ENCODE peak calls at places on chromosomes 11 and 22, in four cellular contexts. Y is breast epithelium, G is osteocyte, S is thoracic aorta. A is an unnamed sample.

GRCh38 chr11:125215951-125216350 is 51.4 kb downstream of the PKNOX2 start:
- DNase-seq in S (no peak), Y (no peak), G (no peak), A (no peak)

GRCh38 chr11:109015283-109015682 is 350.4 kb downstream of the DDX10 start:
- DNase-seq in S (no peak), G (no peak), Y (no peak), A (no peak)

GRCh38 chr11:127339376-127339775 is 338.8 kb upstream of the KIRREL3 start:
- DNase-seq in G (no peak), Y (no peak), S (no peak), A (no peak)

GRCh38 chr11:62854013-62854824 is 14.8 kb upstream of the WDR74 start:
- DNase-seq in S (no peak), Y (no peak), G (no peak), A (no peak)

GRCh38 chr11:63999349-64000025 is 13.2 kb downstream of the OTUB1 start:
- DNase-seq in Y (peak; percentile 80), S (peak; percentile 16), G (no peak), A (no peak)

GRCh38 chr22:23251445-23252093 is 71.3 kb downstream of the BCR start:
- DNase-seq in G (no peak), S (no peak), Y (no peak), A (no peak)

GRCh38 chr11:10694481-10695239 is 1.1 kb upstream of the IRAG1 start:
- DNase-seq in G (no peak), Y (no peak), S (no peak), A (no peak)

GRCh38 chr11:127056338-127056971 is 55.9 kb upstream of the KIRREL3 start:
- DNase-seq in S (no peak), G (no peak), Y (no peak), A (no peak)

GRCh38 chr22:49514656-49515055 is 313.0 kb downstream of the BRD1 start:
- DNase-seq in G (no peak), Y (no peak), S (no peak), A (no peak)

GRCh38 chr22:47196881-47197701 is 434.6 kb downstream of the TBC1D22A start:
- DNase-seq in Y (no peak), G (peak; percentile 83), S (no peak), A (no peak)

GRCh38 chr11:125073616-125074483 is 10.7 kb downstream of the SLC37A2 start:
- DNase-seq in S (no peak), G (no peak), Y (no peak), A (no peak)

GRCh38 chr11:130037058-130037457 is 32.6 kb upstream of the APLP2 start:
- DNase-seq in S (no peak), Y (no peak), G (peak; percentile 40), A (no peak)

GRCh38 chr11:126121316-126121715 is 58.6 kb upstream of the CDON start:
- DNase-seq in S (no peak), Y (no peak), G (no peak), A (no peak)

GRCh38 chr11:31643831-31644230 is 134.3 kb downstream of the ELP4 start:
- DNase-seq in G (no peak), Y (no peak), S (no peak), A (no peak)

GRCh38 chr11:31499576-31500178 is 9.7 kb downstream of the IMMP1L start:
- DNase-seq in Y (no peak), G (no peak), S (no peak), A (no peak)

GRCh38 chr11:22416462-22416861 is 78.3 kb downstream of the SLC17A6 start:
- DNase-seq in Y (no peak), S (no peak), G (no peak), A (no peak)

GRCh38 chr22:35663371-35663770 is 15.1 kb downstream of the APOL6 start:
- DNase-seq in S (no peak), G (no peak), Y (no peak), A (no peak)

GRCh38 chr11:45654242-45654641 is 11.2 kb downstream of the CHST1 start:
- DNase-seq in G (peak; percentile 48), Y (no peak), S (no peak), A (no peak)

GRCh38 chr11:26344647-26345046 is 12.7 kb downstream of the ANO3 start:
- DNase-seq in Y (no peak), S (no peak), G (no peak), A (no peak)

GRCh38 chr11:1881442-1882264 is 10.0 kb downstream of the PRR33 start:
- DNase-seq in Y (no peak), G (no peak), S (no peak), A (no peak)

GRCh38 chr22:30474683-30475424 is 3.0 kb upstream of the SEC14L3 start:
- DNase-seq in S (no peak), G (no peak), Y (peak; percentile 37), A (no peak)

GRCh38 chr11:81197396-81197795 is 1536.3 kb downstream of the FAM181B start:
- DNase-seq in Y (no peak), G (no peak), S (no peak), A (no peak)

GRCh38 chr11:2204361-2205213 is 33.0 kb upstream of the TH start:
- DNase-seq in Y (no peak), S (no peak), G (peak; percentile 77), A (no peak)

GRCh38 chr22:50118557-50119168 is 28.9 kb downstream of the MOV10L1 start:
- DNase-seq in S (no peak), Y (no peak), G (no peak), A (no peak)

GRCh38 chr11:118980191-118980881 is 8.8 kb downstream of the FOXR1 start:
- DNase-seq in S (no peak), G (no peak), Y (no peak), A (no peak)

GRCh38 chr11:108538502-108538901 is 40.3 kb upstream of the POGLUT3 start:
- DNase-seq in S (no peak), G (peak; percentile 10), Y (no peak), A (peak; percentile 26)

GRCh38 chr11:112637046-112637445 is 324.2 kb upstream of the NCAM1 start:
- DNase-seq in Y (no peak), S (no peak), G (peak; percentile 73), A (no peak)

DNA sequence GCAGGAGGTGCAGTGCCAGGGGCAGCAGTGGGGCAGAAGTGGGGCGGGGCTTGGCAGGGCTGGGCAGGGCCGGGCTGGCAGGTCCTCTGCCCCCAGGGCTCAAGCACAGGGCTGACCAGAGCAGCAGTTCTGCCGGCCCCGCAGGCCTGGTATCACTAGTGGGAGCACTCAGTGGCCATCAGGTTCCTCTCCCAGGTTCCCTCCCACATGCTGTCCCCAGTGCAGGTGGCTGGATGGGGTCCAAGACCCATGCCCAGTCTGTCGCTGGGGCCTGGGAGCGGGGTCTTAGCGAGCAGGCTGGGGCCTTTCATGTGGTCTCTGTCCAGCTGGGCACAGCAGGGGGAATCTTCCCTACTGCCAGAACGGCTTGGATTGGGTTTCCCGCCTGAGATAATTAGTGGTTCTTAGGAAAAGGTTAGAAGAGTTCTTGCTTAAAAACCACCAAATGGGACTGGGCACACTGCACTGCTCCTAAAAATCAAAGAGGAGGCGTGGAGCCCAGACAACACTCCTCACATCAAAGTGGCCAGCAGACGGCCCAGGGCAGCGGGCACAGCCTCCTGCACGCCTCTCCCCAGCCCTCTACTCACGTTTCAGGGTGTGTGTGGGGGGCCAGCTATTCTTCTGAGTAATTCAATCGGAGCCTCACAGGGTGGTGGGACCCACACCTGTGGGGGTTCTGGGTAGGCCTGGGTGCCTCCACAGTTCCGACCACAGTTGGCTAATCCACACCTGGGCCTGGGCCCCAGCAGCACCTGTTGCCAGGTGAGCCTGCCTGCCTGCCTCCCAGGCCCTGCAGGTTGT is 45.6 kb downstream of the TPCN2 start:
- DNase-seq in G (no peak), Y (no peak), S (no peak), A (no peak)
- TF ChIP-seq CTCF in G (no peak), Y (no peak), S (no peak), A (no peak)

GRCh38 chr11:128934926-128935325 is 7.7 kb downstream of the TP53AIP1 start:
- DNase-seq in S (no peak), G (no peak), Y (no peak), A (no peak)

GRCh38 chr11:128934351-128934750 is 8.3 kb downstream of the TP53AIP1 start:
- DNase-seq in G (no peak), Y (no peak), S (no peak), A (no peak)

GRCh38 chr11:128937480-128937879 is 5.2 kb downstream of the TP53AIP1 start:
- DNase-seq in S (no peak), Y (no peak), G (no peak), A (no peak)

GRCh38 chr11:128938156-128938885 is 4.3 kb downstream of the TP53AIP1 start:
- DNase-seq in G (no peak), S (no peak), Y (no peak), A (no peak)

GRCh38 chr11:128936546-128937275 is 6.0 kb downstream of the TP53AIP1 start:
- DNase-seq in G (no peak), Y (peak; percentile 47), S (no peak), A (no peak)
- TF ChIP-seq CTCF in G (no peak), Y (no peak), S (no peak), A (no peak)

DNA sequence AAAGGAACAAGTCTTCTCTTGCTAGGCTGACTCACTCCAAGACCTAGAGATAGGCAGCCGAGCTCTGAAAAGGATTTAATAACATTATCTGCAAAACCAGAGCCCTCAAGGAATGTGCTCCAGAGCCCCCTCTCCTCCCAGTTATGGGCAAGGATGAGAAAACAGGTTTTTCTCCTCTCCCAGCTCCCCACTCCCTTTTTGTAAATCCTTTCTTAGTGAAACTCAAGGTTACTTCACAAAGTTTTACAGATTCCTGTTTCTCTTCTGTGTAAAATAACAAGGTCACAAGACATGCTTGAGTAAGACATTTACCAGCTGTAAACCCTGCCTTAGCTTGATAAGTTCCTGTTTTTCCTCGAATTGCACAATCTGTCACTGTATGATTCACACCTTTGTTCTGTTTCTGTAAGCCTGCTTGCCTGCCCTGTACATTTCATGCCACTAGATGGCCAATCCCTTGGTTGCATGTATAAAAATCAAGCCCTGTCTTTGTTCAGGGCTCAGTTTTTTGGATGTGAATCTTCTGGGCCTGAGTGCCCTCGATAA is 489.4 kb downstream of the KCNA4 start:
- DNase-seq in G (no peak), S (no peak), Y (no peak), A (no peak)
- TF ChIP-seq CTCF in G (peak; percentile 22), S (no peak), Y (no peak), A (no peak)

GRCh38 chr11:17906436-17906835 is 106.4 kb downstream of the SERGEF start:
- DNase-seq in Y (no peak), G (no peak), S (no peak), A (no peak)
- TF ChIP-seq CTCF in Y (no peak), G (peak; percentile 27), S (no peak), A (no peak)

GRCh38 chr11:96139692-96140091 is 203.3 kb downstream of the MAML2 start:
- DNase-seq in S (no peak), Y (no peak), G (no peak), A (no peak)
- TF ChIP-seq CTCF in S (no peak), Y (no peak), G (no peak), A (no peak)

DNA sequence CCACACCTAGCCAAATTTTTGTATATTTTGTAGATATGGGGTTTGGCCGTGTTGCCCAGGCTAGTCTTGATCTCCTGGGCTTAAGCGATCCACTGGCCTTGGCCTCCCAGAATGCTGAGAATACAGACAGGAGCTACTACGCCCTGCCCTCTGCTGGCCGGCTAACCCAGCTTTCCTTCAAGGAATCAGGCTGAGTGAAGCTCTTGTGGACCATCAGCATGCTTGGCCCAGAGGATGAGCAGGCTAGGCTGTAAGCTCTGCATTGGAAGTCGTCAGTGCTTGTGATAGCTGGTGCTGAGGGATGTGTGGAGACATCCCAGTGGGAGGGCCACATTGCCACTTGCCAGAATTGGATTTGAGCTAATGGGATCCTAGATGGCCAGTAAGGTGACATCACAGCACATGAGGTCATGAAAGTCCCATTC is 60.6 kb downstream of the MED15 start:
- DNase-seq in S (no peak), Y (no peak), G (no peak), A (no peak)
- TF ChIP-seq CTCF in S (no peak), Y (no peak), G (peak; percentile 51), A (no peak)

A was measured in esophagus muscularis mucosa.